ENCODE peak calls at places on chromosomes 4 and X, in five cellular contexts. One of them, this sample, is unnamed.

GRCh38 chr4:53026233-53026632 is 164.1 kb downstream of the RASL11B start:
- DNase-seq in PC-3: no peak
- DNase-seq in lower leg skin: no peak
- DNase-seq in type B pancreatic cell: no peak
- DNase-seq in AG09309: no peak
- DNase-seq in this sample: no peak

GRCh38 chrX:23783569-23784486 is 855 bp downstream of the SAT1 start:
- DNase-seq in PC-3: peak; percentile 17
- DNase-seq in lower leg skin: no peak
- DNase-seq in type B pancreatic cell: no peak
- DNase-seq in AG09309: no peak
- DNase-seq in this sample: no peak

GRCh38 chrX:138711399-138712347 is at the start of gene FGF13:
- DNase-seq in PC-3: peak; percentile 34
- DNase-seq in lower leg skin: no peak
- DNase-seq in type B pancreatic cell: no peak
- DNase-seq in AG09309: no peak
- DNase-seq in this sample: no peak

GRCh38 chr4:133149932-133150642 is 993 bp downstream of the PCDH10 start:
- DNase-seq in PC-3: no peak
- DNase-seq in lower leg skin: no peak
- DNase-seq in type B pancreatic cell: peak; percentile 20
- DNase-seq in AG09309: no peak
- DNase-seq in this sample: no peak

GRCh38 chr4:156377036-156377700 is 423.5 kb upstream of the CTSO start:
- DNase-seq in PC-3: peak; percentile 54
- DNase-seq in lower leg skin: no peak
- DNase-seq in type B pancreatic cell: no peak
- DNase-seq in AG09309: no peak
- DNase-seq in this sample: no peak

GRCh38 chr4:20253799-20254409 is 2.2 kb downstream of the SLIT2 start:
- DNase-seq in PC-3: peak; percentile 27
- DNase-seq in lower leg skin: no peak
- DNase-seq in type B pancreatic cell: peak; percentile 71
- DNase-seq in AG09309: no peak
- DNase-seq in this sample: no peak

GRCh38 chr4:23873717-23874535 is 15.9 kb downstream of the PPARGC1A start:
- DNase-seq in PC-3: no peak
- DNase-seq in lower leg skin: no peak
- DNase-seq in type B pancreatic cell: no peak
- DNase-seq in AG09309: no peak
- DNase-seq in this sample: no peak

GRCh38 chr4:182023469-182023868 is 219.7 kb upstream of the TENM3 start:
- DNase-seq in PC-3: no peak
- DNase-seq in lower leg skin: no peak
- DNase-seq in type B pancreatic cell: no peak
- DNase-seq in AG09309: no peak
- DNase-seq in this sample: no peak

GRCh38 chr4:3475713-3476260 is 12.7 kb downstream of the DOK7 start:
- DNase-seq in PC-3: no peak
- DNase-seq in lower leg skin: no peak
- DNase-seq in type B pancreatic cell: no peak
- DNase-seq in AG09309: no peak
- DNase-seq in this sample: no peak

GRCh38 chr4:14644568-14645282 is 357.6 kb upstream of the CPEB2 start:
- DNase-seq in PC-3: no peak
- DNase-seq in lower leg skin: no peak
- DNase-seq in type B pancreatic cell: no peak
- DNase-seq in AG09309: no peak
- DNase-seq in this sample: no peak

GRCh38 chr4:87758278-87758677 is 41.1 kb upstream of the IBSP start:
- DNase-seq in PC-3: no peak
- DNase-seq in lower leg skin: no peak
- DNase-seq in type B pancreatic cell: no peak
- DNase-seq in AG09309: no peak
- DNase-seq in this sample: no peak

GRCh38 chr4:123856689-123857545 is 460.3 kb downstream of the SPRY1 start:
- DNase-seq in PC-3: peak; percentile 33
- DNase-seq in lower leg skin: peak; percentile 32
- DNase-seq in type B pancreatic cell: no peak
- DNase-seq in AG09309: no peak
- DNase-seq in this sample: no peak

DNA sequence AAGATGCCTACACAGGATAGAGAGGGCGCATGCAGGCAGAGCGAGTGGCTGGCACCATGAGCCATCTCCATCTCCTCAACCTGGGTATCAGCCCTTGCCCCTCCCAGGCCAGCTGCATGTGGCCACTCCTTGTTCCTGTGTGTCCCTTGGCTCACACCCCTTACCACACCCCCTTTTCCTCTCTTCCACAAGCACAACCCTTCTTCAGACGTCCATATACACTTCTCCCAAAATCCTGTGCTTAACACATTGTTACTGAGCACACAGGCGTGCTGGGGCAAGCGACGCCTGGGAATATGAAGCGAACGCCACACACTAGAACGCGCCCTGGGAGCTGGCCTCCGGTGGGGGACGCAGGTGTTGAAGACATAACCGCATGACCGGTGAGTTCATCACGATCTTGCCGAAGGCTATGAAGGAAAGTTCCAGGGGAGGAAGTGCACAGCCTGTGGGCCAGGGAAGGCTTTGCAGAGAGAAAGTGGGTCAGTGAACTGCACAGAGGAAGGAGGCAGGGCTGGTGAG is 19.1 kb upstream of the KIAA0232 start:
- DNase-seq in PC-3: peak; percentile 90
- DNase-seq in lower leg skin: no peak
- DNase-seq in type B pancreatic cell: no peak
- DNase-seq in AG09309: no peak
- DNase-seq in this sample: no peak
- TF ChIP-seq CTCF in PC-3: peak; percentile 61
- TF ChIP-seq CTCF in lower leg skin: no peak
- TF ChIP-seq CTCF in type B pancreatic cell: peak; percentile 15
- TF ChIP-seq CTCF in AG09309: no peak
- TF ChIP-seq CTCF in this sample: peak; percentile 11

DNA sequence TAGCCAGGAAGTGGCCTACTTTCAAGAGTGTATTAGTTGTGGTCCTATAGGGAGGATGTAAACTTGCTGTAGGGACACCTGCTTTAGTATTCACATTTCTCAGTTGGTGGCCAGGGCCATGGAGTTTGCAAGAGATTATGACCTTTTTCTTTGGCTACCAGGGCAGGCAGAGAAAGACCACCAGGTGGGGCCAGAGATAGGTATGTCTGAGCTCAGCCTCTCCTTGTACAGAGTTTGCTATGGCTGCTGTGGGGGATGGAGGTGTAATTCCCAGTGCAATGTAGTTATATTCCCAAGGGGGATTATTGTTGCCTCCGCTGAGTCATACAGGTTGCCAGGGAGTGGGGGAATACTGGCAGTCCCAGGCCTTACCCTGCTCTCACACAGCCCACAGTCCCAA is 26.3 kb upstream of the DACH2 start:
- DNase-seq in PC-3: no peak
- DNase-seq in lower leg skin: no peak
- DNase-seq in type B pancreatic cell: no peak
- DNase-seq in AG09309: no peak
- DNase-seq in this sample: no peak
- TF ChIP-seq CTCF in PC-3: no peak
- TF ChIP-seq CTCF in lower leg skin: no peak
- TF ChIP-seq CTCF in type B pancreatic cell: no peak
- TF ChIP-seq CTCF in AG09309: no peak
- TF ChIP-seq CTCF in this sample: no peak

GRCh38 chr4:32462944-32463343 is 1742.8 kb downstream of the PCDH7 start:
- DNase-seq in PC-3: peak; percentile 47
- DNase-seq in lower leg skin: no peak
- DNase-seq in type B pancreatic cell: no peak
- DNase-seq in AG09309: no peak
- DNase-seq in this sample: no peak
- TF ChIP-seq CTCF in PC-3: peak; percentile 68
- TF ChIP-seq CTCF in lower leg skin: no peak
- TF ChIP-seq CTCF in type B pancreatic cell: peak; percentile 62
- TF ChIP-seq CTCF in AG09309: peak; percentile 37
- TF ChIP-seq CTCF in this sample: peak; percentile 53

GRCh38 chrX:7582191-7582590 is 260.8 kb upstream of the VCX start:
- DNase-seq in PC-3: no peak
- DNase-seq in lower leg skin: no peak
- DNase-seq in type B pancreatic cell: no peak
- DNase-seq in AG09309: no peak
- DNase-seq in this sample: no peak

GRCh38 chrX:7580127-7580526 is 262.8 kb upstream of the VCX start:
- DNase-seq in PC-3: no peak
- DNase-seq in lower leg skin: no peak
- DNase-seq in type B pancreatic cell: no peak
- DNase-seq in AG09309: no peak
- DNase-seq in this sample: no peak

DNA sequence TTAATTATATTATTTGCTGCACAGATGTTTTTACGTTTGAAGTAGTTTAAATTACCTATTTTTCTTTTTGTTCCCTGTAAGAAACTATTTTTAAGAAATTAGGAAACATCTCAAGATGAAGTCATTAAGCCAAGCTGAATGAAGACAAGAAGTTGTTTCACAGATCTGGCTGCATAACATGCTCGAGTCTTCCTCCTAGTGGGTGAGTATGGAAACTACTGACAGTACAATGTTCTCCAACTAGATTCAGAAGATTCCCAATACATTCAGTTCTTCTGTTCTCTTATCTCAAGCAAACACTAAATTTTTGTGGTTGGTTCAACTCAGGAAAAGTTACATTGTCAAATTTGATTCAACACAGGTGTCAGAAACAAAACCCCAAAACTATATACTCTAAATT is 256.8 kb upstream of the VCX start:
- DNase-seq in PC-3: peak; percentile 53
- DNase-seq in lower leg skin: no peak
- DNase-seq in type B pancreatic cell: no peak
- DNase-seq in AG09309: peak; percentile 5
- DNase-seq in this sample: no peak
- TF ChIP-seq CTCF in PC-3: peak; percentile 60
- TF ChIP-seq CTCF in lower leg skin: no peak
- TF ChIP-seq CTCF in type B pancreatic cell: peak; percentile 79
- TF ChIP-seq CTCF in AG09309: peak; percentile 48
- TF ChIP-seq CTCF in this sample: peak; percentile 43

GRCh38 chr4:5822617-5823016 is 70.3 kb downstream of the CRMP1 start:
- DNase-seq in PC-3: no peak
- DNase-seq in lower leg skin: no peak
- DNase-seq in type B pancreatic cell: no peak
- DNase-seq in AG09309: no peak
- DNase-seq in this sample: no peak

GRCh38 chr4:5824227-5824626 is 68.7 kb downstream of the CRMP1 start:
- DNase-seq in PC-3: no peak
- DNase-seq in lower leg skin: no peak
- DNase-seq in type B pancreatic cell: no peak
- DNase-seq in AG09309: no peak
- DNase-seq in this sample: no peak

GRCh38 chr4:5824635-5825034 is 68.3 kb downstream of the CRMP1 start:
- DNase-seq in PC-3: peak; percentile 55
- DNase-seq in lower leg skin: no peak
- DNase-seq in type B pancreatic cell: no peak
- DNase-seq in AG09309: no peak
- DNase-seq in this sample: peak; percentile 1

GRCh38 chr4:5823542-5824211 is 69.2 kb downstream of the CRMP1 start:
- DNase-seq in PC-3: no peak
- DNase-seq in lower leg skin: no peak
- DNase-seq in type B pancreatic cell: no peak
- DNase-seq in AG09309: no peak
- DNase-seq in this sample: no peak

GRCh38 chr4:5821665-5822358 is 71.1 kb downstream of the CRMP1 start:
- DNase-seq in PC-3: no peak
- DNase-seq in lower leg skin: no peak
- DNase-seq in type B pancreatic cell: no peak
- DNase-seq in AG09309: no peak
- DNase-seq in this sample: no peak
- TF ChIP-seq CTCF in PC-3: peak; percentile 60
- TF ChIP-seq CTCF in lower leg skin: no peak
- TF ChIP-seq CTCF in type B pancreatic cell: peak; percentile 81
- TF ChIP-seq CTCF in AG09309: peak; percentile 72
- TF ChIP-seq CTCF in this sample: peak; percentile 52

GRCh38 chr4:93710101-93710846 is 118.3 kb upstream of the ATOH1 start:
- DNase-seq in PC-3: peak; percentile 49
- DNase-seq in lower leg skin: no peak
- DNase-seq in type B pancreatic cell: no peak
- DNase-seq in AG09309: no peak
- DNase-seq in this sample: no peak
- TF ChIP-seq CTCF in PC-3: peak; percentile 66
- TF ChIP-seq CTCF in lower leg skin: no peak
- TF ChIP-seq CTCF in type B pancreatic cell: peak; percentile 71
- TF ChIP-seq CTCF in AG09309: no peak
- TF ChIP-seq CTCF in this sample: peak; percentile 6

DNA sequence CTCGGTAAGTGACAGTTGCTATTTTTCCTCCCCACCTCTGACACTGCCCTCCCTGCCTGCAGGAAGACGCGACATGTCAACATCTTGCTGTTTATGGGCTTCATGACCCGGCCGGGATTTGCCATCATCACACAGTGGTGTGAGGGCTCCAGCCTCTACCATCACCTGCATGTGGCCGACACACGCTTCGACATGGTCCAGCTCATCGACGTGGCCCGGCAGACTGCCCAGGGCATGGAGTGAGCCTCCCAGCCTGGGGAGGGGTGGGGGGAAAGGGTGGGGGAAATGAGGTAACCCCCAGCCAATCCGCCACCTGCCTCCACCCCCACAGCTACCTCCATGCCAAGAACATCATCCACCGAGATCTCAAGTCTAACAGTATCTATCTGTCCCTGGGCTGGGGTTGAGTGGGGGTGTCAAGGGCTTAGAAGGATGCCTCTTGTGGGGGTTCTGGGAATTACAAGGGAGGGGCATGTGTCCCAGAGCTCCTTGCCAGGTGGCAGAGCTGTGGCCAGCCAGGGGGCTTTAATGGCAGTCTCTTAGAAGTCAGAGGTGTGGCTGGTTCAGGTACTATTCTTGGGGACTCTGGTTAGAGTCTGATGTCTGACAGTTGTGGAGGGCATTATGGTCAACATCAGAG is 7.8 kb downstream of the ARAF start:
- DNase-seq in PC-3: peak; percentile 40
- DNase-seq in lower leg skin: no peak
- DNase-seq in type B pancreatic cell: no peak
- DNase-seq in AG09309: no peak
- DNase-seq in this sample: no peak
- TF ChIP-seq CTCF in PC-3: peak; percentile 46
- TF ChIP-seq CTCF in lower leg skin: no peak
- TF ChIP-seq CTCF in type B pancreatic cell: peak; percentile 49
- TF ChIP-seq CTCF in AG09309: peak; percentile 40
- TF ChIP-seq CTCF in this sample: peak; percentile 24

GRCh38 chr4:137819964-137820383 is 287.7 kb upstream of the PCDH18 start:
- DNase-seq in PC-3: peak; percentile 65
- DNase-seq in lower leg skin: no peak
- DNase-seq in type B pancreatic cell: no peak
- DNase-seq in AG09309: peak; percentile 17
- DNase-seq in this sample: peak; percentile 12
- TF ChIP-seq CTCF in PC-3: peak; percentile 81
- TF ChIP-seq CTCF in lower leg skin: no peak
- TF ChIP-seq CTCF in type B pancreatic cell: peak; percentile 72
- TF ChIP-seq CTCF in AG09309: peak; percentile 69
- TF ChIP-seq CTCF in this sample: peak; percentile 70

DNA sequence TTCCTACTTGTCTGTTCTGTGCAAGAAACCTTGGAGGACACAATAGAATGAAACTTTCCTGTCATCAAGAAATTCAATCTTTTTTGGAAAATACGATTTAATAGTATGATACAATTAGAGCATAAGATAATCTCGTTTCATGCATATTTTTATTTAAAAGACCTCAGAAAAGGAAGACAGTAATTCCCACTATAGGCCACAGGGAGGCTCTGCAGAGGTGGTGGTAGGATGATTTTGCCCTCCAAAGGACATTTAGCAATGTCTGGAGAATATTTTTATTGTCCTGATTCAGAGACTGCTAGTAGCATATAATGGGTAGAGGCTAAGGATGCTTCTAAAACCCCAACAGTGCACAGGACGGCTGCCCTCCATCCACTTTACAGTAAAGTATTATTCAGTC is 68.7 kb downstream of the PAK3 start:
- DNase-seq in PC-3: peak; percentile 19
- DNase-seq in lower leg skin: no peak
- DNase-seq in type B pancreatic cell: no peak
- DNase-seq in AG09309: no peak
- DNase-seq in this sample: no peak
- TF ChIP-seq CTCF in PC-3: peak; percentile 47
- TF ChIP-seq CTCF in lower leg skin: no peak
- TF ChIP-seq CTCF in type B pancreatic cell: peak; percentile 75
- TF ChIP-seq CTCF in AG09309: peak; percentile 44
- TF ChIP-seq CTCF in this sample: peak; percentile 16